ENCODE peak calls at places on chromosomes 3 and 15, in five cellular contexts. M, K, O, B and V are unnamed samples.
A peak's percentile ranks its signal among the peaks of the same experiment; 100 is the strongest.

GRCh38 chr15:78316211-78317077 is 17.0 kb upstream of the SKIC8 start:
- DNase-seq in O (no peak), B (peak; percentile 59), K (no peak), M (peak; percentile 50), V (no peak)

GRCh38 chr3:31456373-31456772 is 76.4 kb upstream of the STT3B start:
- DNase-seq in K (no peak), B (no peak), M (no peak), O (no peak), V (no peak)

GRCh38 chr3:173841334-173841733 is 443.8 kb downstream of the NLGN1 start:
- DNase-seq in B (no peak), O (no peak), M (no peak), K (no peak), V (no peak)

GRCh38 chr3:134651347-134652041 is 672 bp upstream of the KY start:
- DNase-seq in K (no peak), O (no peak), B (no peak), M (no peak), V (no peak)

GRCh38 chr3:81087607-81088006 is 673.8 kb downstream of the GBE1 start:
- DNase-seq in B (no peak), K (no peak), M (no peak), O (no peak), V (no peak)

GRCh38 chr15:78938608-78939488 is 6.0 kb downstream of the CTSH start:
- DNase-seq in M (peak; percentile 91), B (no peak), K (no peak), O (no peak), V (no peak)

GRCh38 chr3:2652416-2652815 is 457.8 kb downstream of the IL5RA start:
- DNase-seq in B (no peak), M (no peak), O (no peak), K (no peak), V (no peak)

GRCh38 chr3:129352045-129352444 is 73.4 kb downstream of the HMCES start:
- DNase-seq in M (peak; percentile 8), K (no peak), B (peak; percentile 47), O (no peak), V (peak; percentile 47)

GRCh38 chr3:52021869-52022268 is 26.2 kb upstream of the RPL29 start:
- DNase-seq in O (no peak), B (no peak), K (no peak), M (peak; percentile 28), V (no peak)

GRCh38 chr15:88913017-88913849 is at the start of gene MFGE8:
- DNase-seq in O (peak; percentile 82), M (peak; percentile 57), K (peak; percentile 77), B (peak; percentile 92), V (peak; percentile 83)

GRCh38 chr3:148208975-148209374 is 488.7 kb upstream of the AGTR1 start:
- DNase-seq in O (peak; percentile 1), K (no peak), M (no peak), B (no peak), V (no peak)

GRCh38 chr3:60906283-60906682 is 345.0 kb downstream of the FHIT start:
- DNase-seq in O (no peak), K (no peak), M (no peak), B (no peak), V (no peak)

GRCh38 chr3:180802837-180803236 is 109.6 kb upstream of the FXR1 start:
- DNase-seq in B (no peak), K (peak; percentile 9), O (peak; percentile 20), M (peak; percentile 10), V (peak; percentile 20)

GRCh38 chr15:39587291-39587909 is 6.5 kb downstream of the THBS1 start:
- DNase-seq in B (no peak), O (no peak), M (no peak), K (no peak), V (no peak)

GRCh38 chr3:152558386-152558785 is 276.5 kb upstream of the P2RY1 start:
- DNase-seq in O (no peak), B (no peak), M (no peak), K (no peak), V (no peak)

GRCh38 chr3:86794336-86795065 is 196.4 kb downstream of the VGLL3 start:
- DNase-seq in K (no peak), O (no peak), M (no peak), B (no peak), V (no peak)

GRCh38 chr3:78148986-78149717 is 1109.3 kb downstream of the ROBO2 start:
- DNase-seq in M (no peak), K (no peak), O (no peak), B (no peak), V (no peak)

GRCh38 chr15:35055416-35056105 is 29.5 kb downstream of the NANOGP8 start:
- DNase-seq in B (no peak), M (no peak), O (no peak), K (no peak), V (no peak)

GRCh38 chr15:64949383-64950141 is 37.9 kb downstream of the ANKDD1A start:
- DNase-seq in K (no peak), O (no peak), B (no peak), M (no peak), V (no peak)

GRCh38 chr3:105594219-105594618 is 227.5 kb downstream of the ALCAM start:
- DNase-seq in M (no peak), K (no peak), O (peak; percentile 23), B (no peak), V (no peak)

GRCh38 chr3:194087995-194088841 is 47.7 kb upstream of the HES1 start:
- DNase-seq in M (no peak), B (no peak), K (no peak), O (no peak), V (no peak)

GRCh38 chr3:120451670-120452220 is 953 bp upstream of the FSTL1 start:
- DNase-seq in B (no peak), K (no peak), M (no peak), O (no peak), V (no peak)

GRCh38 chr3:191761906-191762305 is 300.9 kb downstream of the PYDC2 start:
- DNase-seq in K (no peak), B (no peak), M (no peak), O (no peak), V (no peak)

GRCh38 chr3:71545330-71545729 is 38.2 kb downstream of the FOXP1 start:
- DNase-seq in B (no peak), O (no peak), K (no peak), M (no peak), V (no peak)

GRCh38 chr15:62153228-62153627 is 11.9 kb downstream of the C2CD4B start:
- DNase-seq in O (no peak), B (no peak), K (no peak), M (peak; percentile 32), V (no peak)

GRCh38 chr3:56251343-56251945 is 216.8 kb downstream of the ERC2 start:
- DNase-seq in B (peak; percentile 25), M (peak; percentile 44), O (peak; percentile 30), K (peak; percentile 46), V (peak; percentile 50)

GRCh38 chr3:172454180-172454579 is 5.9 kb upstream of the GHSR start:
- DNase-seq in K (no peak), O (no peak), M (no peak), B (no peak), V (no peak)

GRCh38 chr15:68200016-68200861 is 4.9 kb downstream of the CALML4 start:
- DNase-seq in B (no peak), O (no peak), K (no peak), M (no peak), V (no peak)

GRCh38 chr15:70260580-70260979 is 162.9 kb upstream of the TLE3 start:
- DNase-seq in O (no peak), B (no peak), K (no peak), M (no peak), V (no peak)

GRCh38 chr3:78732893-78733292 is 1034.9 kb downstream of the ROBO1 start:
- DNase-seq in M (no peak), B (no peak), K (no peak), O (no peak), V (no peak)

GRCh38 chr15:39300451-39301153 is 280.3 kb upstream of the THBS1 start:
- DNase-seq in O (peak; percentile 63), M (no peak), B (no peak), K (peak; percentile 30), V (peak; percentile 2)

GRCh38 chr3:143849854-143850549 is 1.7 kb upstream of the SLC9A9 start:
- DNase-seq in B (no peak), M (peak; percentile 68), K (no peak), O (peak; percentile 67), V (no peak)

GRCh38 chr3:11910971-11911531 is 64.4 kb upstream of the TAMM41 start:
- DNase-seq in K (no peak), B (peak; percentile 25), O (no peak), M (no peak), V (no peak)

GRCh38 chr15:81506071-81506470 is 132.1 kb upstream of the TMC3 start:
- DNase-seq in O (no peak), B (no peak), K (no peak), M (no peak), V (no peak)

DNA sequence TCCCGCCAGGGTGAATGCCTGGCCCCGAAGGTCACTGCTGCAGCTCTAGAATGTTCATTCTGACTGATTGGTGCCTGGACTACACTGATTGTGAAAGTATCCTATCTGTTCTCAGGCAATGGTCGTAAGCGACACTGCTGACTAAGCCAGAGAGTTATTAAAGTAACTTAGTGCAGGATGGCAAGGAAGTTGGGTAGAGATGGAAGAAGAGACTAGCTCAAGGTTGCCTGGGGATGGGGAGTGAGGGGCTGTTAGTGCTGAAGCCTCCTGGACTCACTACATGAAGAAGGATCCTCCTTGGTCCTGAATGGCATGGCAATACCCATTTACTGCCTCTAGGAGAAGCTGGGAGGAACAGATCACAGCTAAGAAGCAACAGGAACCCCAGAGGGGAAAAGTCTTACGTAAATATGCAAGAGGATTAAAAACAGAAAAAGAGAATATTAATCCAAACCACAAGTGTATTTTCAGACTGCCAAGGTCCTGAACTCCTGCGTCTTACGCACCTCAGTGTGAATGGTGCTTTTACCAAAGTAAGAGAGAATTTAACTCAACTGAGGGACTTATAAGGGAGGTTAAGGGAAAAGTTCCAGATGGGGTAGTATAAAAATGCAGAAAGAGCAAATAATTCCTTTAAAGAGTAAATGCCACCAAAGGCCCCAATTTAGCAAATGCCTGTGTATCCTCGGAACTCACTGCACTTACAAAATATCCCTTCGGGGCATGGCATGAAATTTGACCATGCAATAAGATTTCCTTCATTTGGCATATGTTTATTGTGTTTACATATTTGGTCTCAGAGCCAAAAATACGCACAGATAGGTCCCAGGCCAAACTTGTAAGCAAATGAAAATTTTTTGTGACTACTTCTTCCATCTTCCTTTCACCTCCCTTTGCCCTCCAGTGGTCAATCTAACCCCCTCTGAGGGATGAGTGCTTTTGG is 64.0 kb upstream of the DGKG start:
- DNase-seq in M (peak; percentile 33), K (peak; percentile 20), B (no peak), O (no peak), V (no peak)
- TF ChIP-seq CTCF in M (peak; percentile 26), K (no peak), B (no peak), O (no peak), V (peak; percentile 43)

GRCh38 chr3:185075547-185075946 is 77.3 kb downstream of the C3orf70 start:
- DNase-seq in M (no peak), B (no peak), K (no peak), O (no peak), V (no peak)
- TF ChIP-seq CTCF in M (no peak), B (no peak), K (no peak), O (no peak), V (no peak)

DNA sequence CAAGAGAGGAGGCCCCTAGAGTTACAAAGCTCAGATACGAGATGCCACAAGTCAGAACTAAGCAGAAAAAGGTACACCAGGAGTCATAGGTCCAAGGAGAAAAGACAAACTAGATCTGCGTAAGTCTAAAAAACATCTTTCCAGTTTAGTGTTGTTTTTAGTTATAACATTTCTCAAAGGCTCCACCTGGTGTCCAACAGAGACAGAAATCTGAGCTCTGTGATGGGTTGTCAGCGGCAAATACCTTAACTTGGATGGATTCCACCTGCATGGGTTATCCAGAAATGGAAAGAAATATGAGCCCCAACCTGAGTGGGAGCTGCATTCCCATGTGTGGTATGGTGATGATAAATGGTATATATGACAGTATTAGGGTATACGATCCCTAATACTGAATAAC is 238.6 kb upstream of the CHRM5 start:
- DNase-seq in B (no peak), O (peak; percentile 50), M (no peak), K (peak; percentile 36), V (no peak)
- TF ChIP-seq CTCF in B (no peak), O (peak; percentile 8), M (no peak), K (peak; percentile 57), V (no peak)

GRCh38 chr3:9934235-9934621 is 594 bp downstream of the CRELD1 start:
- DNase-seq in B (no peak), O (no peak), K (no peak), M (peak; percentile 45), V (no peak)
- TF ChIP-seq CTCF in B (no peak), O (peak; percentile 15), K (no peak), M (no peak), V (no peak)